ENCODE peak calls at places on chromosomes 7 and 10, in five cellular contexts. One of them, this sample, is unnamed.

GRCh38 chr7:49523870-49524269 is 249.6 kb upstream of the VWC2 start:
- DNase-seq in HepG2: no peak
- DNase-seq in GM12878: no peak
- DNase-seq in K562: no peak
- DNase-seq in H1: no peak
- DNase-seq in this sample: no peak

GRCh38 chr7:24508301-24508700 is 65.0 kb upstream of the PALS2 start:
- DNase-seq in H1: no peak
- DNase-seq in HepG2: no peak
- DNase-seq in K562: no peak
- DNase-seq in GM12878: no peak
- DNase-seq in this sample: no peak

GRCh38 chr10:78692071-78692470 is 376.7 kb upstream of the ZMIZ1 start:
- DNase-seq in H1: no peak
- DNase-seq in HepG2: no peak
- DNase-seq in K562: no peak
- DNase-seq in GM12878: no peak
- DNase-seq in this sample: no peak

GRCh38 chr7:154167051-154167450 is 114.9 kb downstream of the DPP6 start:
- DNase-seq in K562: no peak
- DNase-seq in GM12878: no peak
- DNase-seq in H1: no peak
- DNase-seq in HepG2: no peak
- DNase-seq in this sample: no peak

GRCh38 chr10:79142064-79142491 is 73.3 kb downstream of the ZMIZ1 start:
- DNase-seq in H1: no peak
- DNase-seq in K562: no peak
- DNase-seq in HepG2: no peak
- DNase-seq in GM12878: no peak
- DNase-seq in this sample: no peak

GRCh38 chr10:4046722-4047354 is 261.8 kb upstream of the KLF6 start:
- DNase-seq in HepG2: no peak
- DNase-seq in GM12878: no peak
- DNase-seq in K562: no peak
- DNase-seq in H1: no peak
- DNase-seq in this sample: no peak

GRCh38 chr7:54349259-54349658 is 192.9 kb upstream of the VSTM2A start:
- DNase-seq in HepG2: no peak
- DNase-seq in H1: no peak
- DNase-seq in K562: no peak
- DNase-seq in GM12878: no peak
- DNase-seq in this sample: no peak

GRCh38 chr7:95632609-95633008 is 36.3 kb upstream of the PDK4 start:
- DNase-seq in K562: no peak
- DNase-seq in GM12878: no peak
- DNase-seq in H1: no peak
- DNase-seq in HepG2: no peak
- DNase-seq in this sample: no peak

GRCh38 chr10:18610517-18610916 is 40.9 kb downstream of the NSUN6 start:
- DNase-seq in GM12878: no peak
- DNase-seq in K562: no peak
- DNase-seq in H1: no peak
- DNase-seq in HepG2: peak
- DNase-seq in this sample: no peak

GRCh38 chr7:21200513-21200912 is 227.4 kb upstream of the SP4 start:
- DNase-seq in H1: no peak
- DNase-seq in GM12878: no peak
- DNase-seq in K562: no peak
- DNase-seq in HepG2: no peak
- DNase-seq in this sample: no peak

GRCh38 chr10:36764823-36765222 is 360.6 kb upstream of the ANKRD30A start:
- DNase-seq in HepG2: no peak
- DNase-seq in H1: no peak
- DNase-seq in K562: no peak
- DNase-seq in GM12878: no peak
- DNase-seq in this sample: no peak

GRCh38 chr7:32378991-32379390 is 111.2 kb downstream of the LSM5 start:
- DNase-seq in HepG2: no peak
- DNase-seq in H1: no peak
- DNase-seq in GM12878: no peak
- DNase-seq in K562: no peak
- DNase-seq in this sample: no peak

GRCh38 chr7:1749864-1750466 is 79.9 kb downstream of the ELFN1 start:
- DNase-seq in GM12878: no peak
- DNase-seq in K562: no peak
- DNase-seq in H1: no peak
- DNase-seq in HepG2: no peak
- DNase-seq in this sample: no peak

GRCh38 chr7:12771378-12771877 is 84.0 kb downstream of the ARL4A start:
- DNase-seq in GM12878: no peak
- DNase-seq in K562: no peak
- DNase-seq in HepG2: no peak
- DNase-seq in H1: no peak
- DNase-seq in this sample: no peak

GRCh38 chr10:14074062-14074884 is 256.5 kb downstream of the FRMD4A start:
- DNase-seq in H1: no peak
- DNase-seq in GM12878: no peak
- DNase-seq in HepG2: peak
- DNase-seq in K562: no peak
- DNase-seq in this sample: no peak

GRCh38 chr7:26090927-26091519 is 61.0 kb upstream of the NFE2L3 start:
- DNase-seq in K562: peak
- DNase-seq in GM12878: peak
- DNase-seq in HepG2: peak
- DNase-seq in H1: no peak
- DNase-seq in this sample: no peak

GRCh38 chr10:51425431-51425830 is 274.0 kb downstream of the CSTF2T start:
- DNase-seq in GM12878: no peak
- DNase-seq in H1: no peak
- DNase-seq in K562: no peak
- DNase-seq in HepG2: no peak
- DNase-seq in this sample: no peak

DNA sequence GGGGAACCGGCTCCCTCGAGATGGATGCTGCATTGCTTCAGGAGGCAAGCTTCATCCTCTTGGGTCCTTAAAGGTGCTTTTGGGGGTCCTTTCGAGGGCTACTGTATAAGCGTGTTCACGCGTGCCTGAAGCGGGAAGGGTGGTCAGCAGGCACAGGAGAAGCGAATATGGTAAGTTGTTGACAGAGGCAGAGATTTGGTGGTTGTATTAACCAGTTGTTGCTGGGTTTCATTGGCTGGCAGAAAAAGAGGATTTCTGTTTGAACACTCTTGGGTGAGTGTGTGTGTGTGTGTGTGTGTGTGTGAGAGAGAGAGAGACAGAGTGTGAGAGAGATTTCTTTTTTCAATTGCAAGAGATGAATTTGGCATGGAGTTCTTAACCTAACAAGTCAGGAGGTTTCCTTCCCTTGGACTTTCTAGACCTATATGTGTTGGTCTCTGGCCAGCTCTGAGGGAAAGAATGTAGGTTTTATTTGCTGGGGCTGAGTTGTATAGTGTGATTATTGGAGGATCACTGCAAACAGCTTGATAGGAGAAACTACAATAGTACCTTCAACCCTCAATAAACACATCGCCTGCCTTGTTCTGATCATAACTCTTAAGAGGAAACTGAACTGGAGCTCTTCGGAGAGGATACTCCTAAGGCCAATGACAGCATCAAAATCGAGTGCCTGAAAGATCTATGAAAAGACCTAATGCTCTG is 1.1 kb downstream of the MCU start:
- DNase-seq in HepG2: no peak
- DNase-seq in K562: no peak
- DNase-seq in GM12878: no peak
- DNase-seq in H1: peak
- DNase-seq in this sample: no peak
- TF ChIP-seq POLR2A in HepG2: no peak
- TF ChIP-seq POLR2A in K562: no peak
- TF ChIP-seq POLR2A in GM12878: no peak
- TF ChIP-seq POLR2A in H1: no peak
- TF ChIP-seq POLR2A in this sample: no peak

GRCh38 chr7:100475549-100475948 is 3.5 kb downstream of the TSC22D4 start:
- DNase-seq in GM12878: no peak
- DNase-seq in K562: peak
- DNase-seq in H1: no peak
- DNase-seq in HepG2: no peak
- DNase-seq in this sample: no peak
- TF ChIP-seq TAF1 in GM12878: no peak
- TF ChIP-seq TAF1 in K562: no peak
- TF ChIP-seq TAF1 in H1: no peak
- TF ChIP-seq TAF1 in HepG2: no peak
- TF ChIP-seq TAF1 in this sample: no peak

GRCh38 chr10:3043512-3044368 is 23.6 kb upstream of the PFKP start:
- DNase-seq in K562: peak
- DNase-seq in HepG2: peak
- DNase-seq in H1: no peak
- DNase-seq in GM12878: no peak
- DNase-seq in this sample: no peak
- TF ChIP-seq POLR2A in K562: no peak
- TF ChIP-seq POLR2A in HepG2: no peak
- TF ChIP-seq POLR2A in H1: no peak
- TF ChIP-seq POLR2A in GM12878: no peak
- TF ChIP-seq POLR2A in this sample: no peak

GRCh38 chr7:135209225-135209834 is 2.0 kb downstream of the WDR91 start:
- DNase-seq in GM12878: no peak
- DNase-seq in H1: no peak
- DNase-seq in HepG2: no peak
- DNase-seq in K562: no peak
- DNase-seq in this sample: no peak

GRCh38 chr7:135206887-135207738 is 4.2 kb downstream of the WDR91 start:
- DNase-seq in GM12878: peak
- DNase-seq in HepG2: no peak
- DNase-seq in H1: no peak
- DNase-seq in K562: no peak
- DNase-seq in this sample: no peak

GRCh38 chr7:135205850-135206249 is 5.5 kb downstream of the WDR91 start:
- DNase-seq in K562: no peak
- DNase-seq in H1: no peak
- DNase-seq in GM12878: no peak
- DNase-seq in HepG2: no peak
- DNase-seq in this sample: no peak

GRCh38 chr7:135208417-135208793 is 2.9 kb downstream of the WDR91 start:
- DNase-seq in K562: no peak
- DNase-seq in HepG2: no peak
- DNase-seq in H1: no peak
- DNase-seq in GM12878: no peak
- DNase-seq in this sample: no peak

GRCh38 chr7:135207739-135208416 is 3.4 kb downstream of the WDR91 start:
- DNase-seq in HepG2: peak
- DNase-seq in GM12878: no peak
- DNase-seq in H1: no peak
- DNase-seq in K562: no peak
- DNase-seq in this sample: no peak
- TF ChIP-seq TAF1 in HepG2: no peak
- TF ChIP-seq TAF1 in GM12878: no peak
- TF ChIP-seq TAF1 in H1: no peak
- TF ChIP-seq TAF1 in K562: no peak
- TF ChIP-seq TAF1 in this sample: no peak

GRCh38 chr10:84308481-84309304 is 19.7 kb upstream of the CCSER2 start:
- DNase-seq in H1: no peak
- DNase-seq in HepG2: no peak
- DNase-seq in GM12878: peak
- DNase-seq in K562: no peak
- DNase-seq in this sample: no peak
- TF ChIP-seq POLR2A in H1: no peak
- TF ChIP-seq POLR2A in HepG2: no peak
- TF ChIP-seq POLR2A in GM12878: no peak
- TF ChIP-seq POLR2A in K562: no peak
- TF ChIP-seq POLR2A in this sample: no peak

GRCh38 chr7:106957766-106958165 is 86.7 kb upstream of the PRKAR2B start:
- DNase-seq in GM12878: no peak
- DNase-seq in K562: no peak
- DNase-seq in HepG2: no peak
- DNase-seq in H1: no peak
- DNase-seq in this sample: no peak
- TF ChIP-seq TAF1 in GM12878: no peak
- TF ChIP-seq TAF1 in K562: no peak
- TF ChIP-seq TAF1 in HepG2: no peak
- TF ChIP-seq TAF1 in H1: no peak
- TF ChIP-seq TAF1 in this sample: no peak